ENCODE peak calls at places on chromosomes 13 and 19, in seven cellular contexts. E is AG04450, T is A549, A is AG09309, S is thoracic aorta, R is SK-N-SH, K is kidney epithelial cell. V is an unnamed sample.

GRCh38 chr13:21069561-21070004 is 8.2 kb upstream of the LATS2 start:
- DNase-seq in E (peak), T (peak), A (peak), S (no peak), R (no peak), K (peak), V (peak)

GRCh38 chr13:81781471-81781870 is 1440.5 kb upstream of the SPRY2 start:
- DNase-seq in E (no peak), T (no peak), A (no peak), S (no peak), R (no peak), K (no peak), V (no peak)

GRCh38 chr19:27964165-27964564 is 1248.8 kb downstream of the UQCRFS1 start:
- DNase-seq in E (no peak), T (no peak), A (no peak), S (no peak), R (no peak), K (no peak), V (no peak)

GRCh38 chr19:8552810-8553209 is 24.4 kb downstream of the MYO1F start:
- DNase-seq in E (no peak), T (peak), A (no peak), S (no peak), R (peak), K (no peak), V (no peak)

GRCh38 chr13:38981096-38981495 is 9.5 kb downstream of the STOML3 start:
- DNase-seq in E (no peak), T (no peak), A (no peak), S (no peak), R (no peak), K (no peak), V (no peak)

GRCh38 chr19:58474291-58474996 is 1.7 kb upstream of the ZNF446 start:
- DNase-seq in E (peak), T (no peak), A (no peak), S (no peak), R (peak), K (no peak), V (no peak)

GRCh38 chr13:86792153-86792651 is 879.0 kb upstream of the SLITRK5 start:
- DNase-seq in E (no peak), T (no peak), A (no peak), S (no peak), R (peak), K (no peak), V (no peak)

GRCh38 chr13:24923305-24923640 is 159.3 kb downstream of the RNF17 start:
- DNase-seq in E (peak), T (no peak), A (peak), S (no peak), R (peak), K (peak), V (no peak)

GRCh38 chr19:45782820-45783785 is 813 bp upstream of the DMPK start:
- DNase-seq in E (no peak), T (peak), A (peak), S (no peak), R (peak), K (no peak), V (no peak)

GRCh38 chr13:75421133-75421532 is 60.8 kb downstream of the TBC1D4 start:
- DNase-seq in E (no peak), T (no peak), A (no peak), S (no peak), R (no peak), K (no peak), V (no peak)

GRCh38 chr13:106277483-106278154 is 257.8 kb downstream of the EFNB2 start:
- DNase-seq in E (no peak), T (no peak), A (no peak), S (no peak), R (no peak), K (no peak), V (no peak)

GRCh38 chr13:111175948-111176347 is 60.8 kb downstream of the ARHGEF7 start:
- DNase-seq in E (no peak), T (no peak), A (no peak), S (no peak), R (no peak), K (no peak), V (no peak)

GRCh38 chr13:61110804-61111203 is 304.8 kb downstream of the PCDH20 start:
- DNase-seq in E (no peak), T (no peak), A (no peak), S (no peak), R (peak), K (no peak), V (no peak)

GRCh38 chr19:18629166-18630088 is 7.4 kb upstream of the KLHL26 start:
- DNase-seq in E (no peak), T (no peak), A (no peak), S (no peak), R (no peak), K (no peak), V (no peak)

GRCh38 chr19:28972144-28972543 is 240.8 kb downstream of the UQCRFS1 start:
- DNase-seq in E (no peak), T (no peak), A (no peak), S (no peak), R (no peak), K (no peak), V (no peak)

GRCh38 chr13:52051400-52051799 is 26.9 kb downstream of the UTP14C start:
- DNase-seq in E (no peak), T (no peak), A (no peak), S (no peak), R (no peak), K (no peak), V (no peak)

GRCh38 chr13:59906413-59907027 is 257.2 kb downstream of the DIAPH3 start:
- DNase-seq in E (peak), T (peak), A (peak), S (no peak), R (peak), K (peak), V (peak)

GRCh38 chr13:31968473-31968872 is 63.1 kb upstream of the FRY start:
- DNase-seq in E (no peak), T (no peak), A (no peak), S (no peak), R (no peak), K (no peak), V (no peak)

DNA sequence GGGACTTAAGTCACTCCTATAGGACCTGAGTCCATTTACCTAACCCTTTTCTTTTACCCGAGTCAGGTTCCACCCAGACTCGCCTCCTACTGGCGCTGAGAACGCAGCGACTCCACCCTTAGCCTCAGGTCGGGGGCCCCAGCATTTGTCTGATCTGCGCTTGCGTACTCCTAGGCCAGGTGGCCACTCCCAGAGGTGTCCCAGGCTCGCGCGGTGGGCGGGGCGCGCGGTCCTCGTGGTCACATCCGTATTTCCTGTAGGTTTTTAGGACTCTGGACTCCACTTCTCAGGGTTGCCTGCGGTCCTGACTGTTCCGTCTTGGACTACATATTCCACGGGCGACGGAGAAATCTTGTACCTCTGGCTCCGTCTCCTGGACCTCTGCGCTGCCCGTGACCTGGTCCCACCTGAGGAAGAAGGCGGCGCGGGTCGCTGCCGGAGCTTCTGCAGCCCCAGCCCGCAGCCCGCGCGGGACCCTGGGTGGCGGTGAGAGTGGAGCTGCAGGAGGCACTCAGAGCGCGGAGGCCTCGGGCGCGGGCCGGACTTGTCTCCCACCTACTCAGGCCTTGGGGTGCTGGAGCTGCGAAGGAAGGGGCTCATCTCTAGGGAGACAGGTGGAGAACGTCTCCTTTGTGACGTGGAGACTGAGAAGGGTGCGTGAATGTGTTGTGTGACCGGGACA is 11.0 kb upstream of the ZNF573 start:
- DNase-seq in E (no peak), T (no peak), A (no peak), S (no peak), R (no peak), K (no peak), V (no peak)
- H3K4me3 ChIP-seq in E (no peak), T (no peak), A (no peak), S (no peak), R (no peak), K (no peak), V (no peak)

DNA sequence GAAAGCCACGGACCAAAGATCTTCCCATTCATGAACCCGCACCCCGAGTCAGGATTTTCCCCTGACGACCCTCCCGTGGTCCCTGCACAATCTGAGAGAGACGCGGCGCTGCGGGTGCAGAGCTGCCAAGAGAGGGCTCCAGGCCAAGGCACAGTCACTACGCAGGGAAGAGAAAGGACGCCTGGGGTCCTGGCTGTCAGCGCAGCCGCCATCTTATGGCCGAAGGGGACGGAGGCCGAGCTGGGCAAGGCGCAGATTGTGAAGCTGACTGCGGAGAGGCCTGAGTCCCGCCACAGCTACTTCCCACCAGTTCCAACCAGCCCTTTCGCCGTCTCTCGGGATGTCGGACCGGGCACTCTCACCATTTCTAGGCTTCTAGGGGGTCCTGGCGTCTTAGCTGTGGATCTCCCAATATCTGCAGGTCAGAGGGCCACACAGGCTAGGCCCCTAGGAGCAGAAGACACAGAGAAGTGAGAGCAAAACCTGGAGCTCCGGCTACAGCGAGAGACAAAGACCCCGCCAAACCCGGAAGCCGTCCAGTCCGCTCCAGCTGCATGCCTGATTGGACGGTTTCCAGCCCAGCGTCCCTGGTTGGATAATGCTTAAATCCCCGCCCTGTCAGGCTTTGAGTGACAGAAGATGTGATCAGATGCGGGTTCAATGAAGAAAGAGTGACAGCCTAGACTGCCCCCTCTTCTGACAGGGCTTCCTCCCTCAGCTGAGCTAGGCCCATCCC is at the start of gene ZNF100:
- DNase-seq in E (peak), T (no peak), A (peak), S (peak), R (peak), K (peak), V (peak)
- TF ChIP-seq CTCF in E (no peak), T (no peak), A (no peak), S (no peak), R (no peak), K (no peak), V (no peak)

GRCh38 chr13:99985886-99986527 is 4.4 kb downstream of the ZIC2 start:
- DNase-seq in E (no peak), T (no peak), A (no peak), S (no peak), R (peak), K (no peak), V (no peak)

GRCh38 chr13:99984463-99985242 is 3.1 kb downstream of the ZIC2 start:
- DNase-seq in E (no peak), T (peak), A (no peak), S (no peak), R (peak), K (no peak), V (no peak)

GRCh38 chr13:99984134-99984462 is 2.5 kb downstream of the ZIC2 start:
- DNase-seq in E (no peak), T (no peak), A (no peak), S (no peak), R (peak), K (no peak), V (no peak)

GRCh38 chr13:99986751-99987150 is 5.2 kb downstream of the ZIC2 start:
- DNase-seq in E (no peak), T (no peak), A (no peak), S (no peak), R (no peak), K (no peak), V (no peak)

GRCh38 chr13:99985243-99985874 is 3.8 kb downstream of the ZIC2 start:
- DNase-seq in E (no peak), T (no peak), A (no peak), S (no peak), R (no peak), K (no peak), V (no peak)
- H3K4me3 ChIP-seq in E (no peak), T (peak), A (peak), S (no peak), R (no peak), K (no peak), V (no peak)

GRCh38 chr19:42313096-42313839 is at the start of gene TMEM145:
- DNase-seq in E (no peak), T (peak), A (no peak), S (no peak), R (peak), K (no peak), V (no peak)
- TF ChIP-seq CTCF in E (peak), T (peak), A (peak), S (no peak), R (peak), K (no peak), V (no peak)

DNA sequence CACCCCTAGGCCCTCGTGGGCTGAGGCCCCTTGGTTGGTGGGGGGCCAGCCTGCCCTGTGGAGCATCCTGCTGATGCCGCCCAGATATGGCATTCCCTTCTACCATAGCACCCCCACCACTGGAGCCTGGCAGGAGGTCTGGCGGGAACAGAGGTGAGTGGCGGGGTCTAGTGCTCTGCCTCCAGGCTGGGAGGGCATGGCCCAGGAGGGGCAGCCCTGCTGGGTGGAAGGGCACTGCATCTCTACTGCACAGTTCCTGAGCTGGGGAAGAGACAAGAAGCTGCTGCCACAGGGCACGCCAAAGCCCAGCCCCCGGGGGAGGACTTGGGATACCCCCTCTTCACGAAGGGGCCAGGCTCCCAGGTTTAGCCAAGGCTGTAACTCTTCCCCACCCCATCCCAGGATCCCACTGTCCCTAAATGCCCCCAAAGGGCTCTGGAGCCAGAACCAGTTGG is 2.4 kb upstream of the KMT2B start:
- DNase-seq in E (no peak), T (no peak), A (no peak), S (no peak), R (no peak), K (no peak), V (no peak)
- H3K4me3 ChIP-seq in E (no peak), T (peak), A (no peak), S (no peak), R (peak), K (no peak), V (peak)

DNA sequence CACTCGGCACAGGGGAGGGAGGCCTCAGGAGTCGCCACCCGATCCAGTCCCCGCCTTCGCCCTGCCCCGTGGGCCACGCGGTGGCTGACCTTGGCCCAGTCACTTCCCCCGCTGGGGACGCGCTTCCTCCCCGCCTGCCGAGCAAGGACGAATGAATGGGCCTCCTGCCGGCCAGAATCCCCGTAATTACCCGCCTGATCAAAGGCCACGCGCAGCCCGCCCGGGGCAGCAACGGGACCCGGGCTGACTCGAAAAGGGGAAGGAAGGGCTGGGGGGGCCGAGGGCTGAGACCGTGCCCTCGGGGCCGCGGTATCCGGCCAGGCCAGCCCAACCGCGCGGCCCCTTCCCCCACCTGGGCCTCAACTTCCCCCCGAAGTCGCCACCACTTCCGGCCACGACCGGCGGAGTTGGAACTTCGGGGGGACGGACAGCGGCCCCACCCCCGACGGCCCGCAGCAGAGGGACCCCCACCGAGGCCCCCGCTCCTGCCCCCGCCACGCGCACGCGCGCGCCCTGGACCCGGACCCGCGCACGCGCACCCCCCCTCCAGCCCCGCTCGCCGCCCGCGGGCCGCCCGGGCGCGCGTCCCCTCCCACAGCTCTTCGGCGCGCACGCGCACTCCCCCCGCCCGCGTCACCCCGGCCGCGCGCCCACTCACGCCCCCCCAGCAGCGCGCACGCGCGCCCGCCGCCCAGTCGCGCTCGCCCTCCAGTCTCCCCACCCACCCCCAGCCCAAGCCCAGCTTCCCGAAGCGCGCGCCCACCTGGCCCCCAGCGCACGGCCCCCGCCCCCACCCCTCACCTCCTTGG is 520 bp downstream of the ZNF787 start:
- DNase-seq in E (no peak), T (peak), A (no peak), S (peak), R (peak), K (no peak), V (no peak)
- TF ChIP-seq CTCF in E (no peak), T (no peak), A (peak), S (peak), R (peak), K (peak), V (peak)

GRCh38 chr13:27149702-27150101 is 21.9 kb downstream of the USP12 start:
- DNase-seq in E (no peak), T (no peak), A (no peak), S (no peak), R (no peak), K (no peak), V (no peak)

GRCh38 chr13:27147530-27148170 is 24.0 kb downstream of the USP12 start:
- DNase-seq in E (no peak), T (no peak), A (no peak), S (no peak), R (no peak), K (no peak), V (no peak)

GRCh38 chr13:27148900-27149299 is 22.7 kb downstream of the USP12 start:
- DNase-seq in E (no peak), T (no peak), A (no peak), S (no peak), R (no peak), K (no peak), V (no peak)

GRCh38 chr13:27151798-27152599 is 19.6 kb downstream of the USP12 start:
- DNase-seq in E (no peak), T (no peak), A (no peak), S (no peak), R (no peak), K (no peak), V (no peak)
- H3K4me3 ChIP-seq in E (no peak), T (no peak), A (no peak), S (no peak), R (no peak), K (no peak), V (no peak)

V was measured in HFF-Myc.